ENCODE peak calls at places on chromosome 21, in four cellular contexts. Z is putamen, D is H4, A is amniotic epithelial cell. L is an unnamed sample.

GRCh38 chr21:46459356-46460112 is 843 bp downstream of the DIP2A start:
- DNase-seq in Z (no peak), D (no peak), A (peak; percentile 38), L (no peak)

GRCh38 chr21:44261191-44261631 is 486 bp downstream of the DNMT3L start:
- DNase-seq in Z (no peak), D (no peak), A (no peak), L (no peak)

GRCh38 chr21:45574081-45574501 is 31.9 kb upstream of the SLC19A1 start:
- DNase-seq in Z (no peak), D (no peak), A (no peak), L (no peak)

GRCh38 chr21:41009398-41010177 is 158.4 kb upstream of the BACE2 start:
- DNase-seq in Z (no peak), D (no peak), A (no peak), L (no peak)

GRCh38 chr21:14741237-14741636 is 195.1 kb upstream of the SAMSN1 start:
- DNase-seq in Z (no peak), D (no peak), A (no peak), L (no peak)

GRCh38 chr21:45542667-45543370 is 579 bp upstream of the SLC19A1 start:
- DNase-seq in Z (no peak), D (no peak), A (no peak), L (no peak)

GRCh38 chr21:16193758-16194606 is 464.2 kb downstream of the USP25 start:
- DNase-seq in Z (peak; percentile 83), D (peak; percentile 78), A (peak; percentile 84), L (peak; percentile 94)

GRCh38 chr21:18373631-18374030 is 30.0 kb downstream of the TMPRSS15 start:
- DNase-seq in Z (no peak), D (no peak), A (peak; percentile 4), L (no peak)

GRCh38 chr21:45994086-45994661 is 12.6 kb downstream of the COL6A1 start:
- DNase-seq in Z (no peak), D (no peak), A (no peak), L (no peak)

GRCh38 chr21:45517249-45518065 is 24.8 kb downstream of the SLC19A1 start:
- DNase-seq in Z (no peak), D (no peak), A (peak; percentile 8), L (no peak)

GRCh38 chr21:28089599-28090421 is 902.9 kb downstream of the LTN1 start:
- DNase-seq in Z (no peak), D (peak; percentile 17), A (no peak), L (no peak)

GRCh38 chr21:32346951-32347350 is 45.9 kb downstream of the URB1 start:
- DNase-seq in Z (no peak), D (no peak), A (no peak), L (no peak)

GRCh38 chr21:37455504-37455911 is 88.9 kb downstream of the DYRK1A start:
- DNase-seq in Z (no peak), D (peak; percentile 30), A (no peak), L (no peak)

GRCh38 chr21:25528511-25528910 is 78.8 kb downstream of the MRPL39 start:
- DNase-seq in Z (no peak), D (no peak), A (no peak), L (no peak)

GRCh38 chr21:44761747-44762208 is 39.8 kb downstream of the UBE2G2 start:
- DNase-seq in Z (no peak), D (no peak), A (no peak), L (no peak)

GRCh38 chr21:26144026-26144425 is 26.5 kb downstream of the APP start:
- DNase-seq in Z (no peak), D (no peak), A (peak; percentile 73), L (no peak)

GRCh38 chr21:46264690-46265144 is 20.7 kb downstream of the MCM3AP start:
- DNase-seq in Z (no peak), D (no peak), A (no peak), L (no peak)

GRCh38 chr21:36699546-36700294 is 805 bp downstream of the SIM2 start:
- DNase-seq in Z (no peak), D (no peak), A (no peak), L (no peak)

GRCh38 chr21:42508371-42508770 is 5.3 kb upstream of the SLC37A1 start:
- DNase-seq in Z (no peak), D (no peak), A (no peak), L (no peak)

GRCh38 chr21:36990508-36991205 is 15.8 kb upstream of the RIPPLY3 start:
- DNase-seq in Z (no peak), D (no peak), A (no peak), L (no peak)

GRCh38 chr21:42613756-42614155 is 39.7 kb upstream of the PDE9A start:
- DNase-seq in Z (no peak), D (no peak), A (no peak), L (no peak)

GRCh38 chr21:42986125-42986783 is 11.9 kb downstream of the PKNOX1 start:
- DNase-seq in Z (no peak), D (no peak), A (peak; percentile 29), L (no peak)

GRCh38 chr21:15935530-15935929 is 205.7 kb downstream of the USP25 start:
- DNase-seq in Z (no peak), D (no peak), A (peak; percentile 32), L (no peak)

L was measured in globus pallidus.